ENCODE peak calls at places on chromosomes 11 and 22, in ten cellular contexts. A, K, U, X, J, B, D, Q, T and I are unnamed samples.

GRCh38 chr22:26883393-26883792 is 226.0 kb downstream of the MIAT start:
- DNase-seq in A (no peak), K (no peak), U (no peak), X (no peak), J (no peak), B (no peak), D (no peak), Q (no peak), T (no peak), I (no peak)

GRCh38 chr11:111920908-111921307 is 2.2 kb downstream of the C11orf52 start:
- DNase-seq in A (no peak), K (no peak), U (no peak), X (no peak), J (no peak), B (no peak), D (no peak), Q (no peak), T (no peak), I (no peak)

GRCh38 chr11:34240150-34240494 is 117.7 kb downstream of the ABTB2 start:
- DNase-seq in A (peak; percentile 20), K (no peak), U (no peak), X (no peak), J (no peak), B (no peak), D (no peak), Q (no peak), T (no peak), I (no peak)

GRCh38 chr11:64181506-64182411 is 4.2 kb upstream of the STIP1 start:
- DNase-seq in A (peak; percentile 93), K (peak; percentile 64), U (peak; percentile 54), X (peak; percentile 87), J (peak; percentile 94), B (peak; percentile 97), D (peak; percentile 55), Q (peak; percentile 72), T (peak; percentile 70), I (peak; percentile 60)

GRCh38 chr11:34792143-34792542 is 124.0 kb downstream of the APIP start:
- DNase-seq in A (no peak), K (no peak), U (no peak), X (no peak), J (no peak), B (no peak), D (no peak), Q (no peak), T (no peak), I (no peak)

GRCh38 chr22:37147186-37147990 is 2.3 kb downstream of the IL2RB start:
- DNase-seq in A (no peak), K (no peak), U (no peak), X (no peak), J (no peak), B (no peak), D (no peak), Q (no peak), T (no peak), I (no peak)

GRCh38 chr11:74870485-74870884 is 78.4 kb downstream of the XRRA1 start:
- DNase-seq in A (peak; percentile 35), K (peak; percentile 51), U (no peak), X (peak; percentile 37), J (no peak), B (no peak), D (no peak), Q (peak; percentile 10), T (no peak), I (peak; percentile 24)

GRCh38 chr22:24011735-24012068 is 598 bp downstream of the CABIN1 start:
- DNase-seq in A (peak; percentile 25), K (no peak), U (no peak), X (no peak), J (no peak), B (no peak), D (no peak), Q (no peak), T (no peak), I (no peak)

DNA sequence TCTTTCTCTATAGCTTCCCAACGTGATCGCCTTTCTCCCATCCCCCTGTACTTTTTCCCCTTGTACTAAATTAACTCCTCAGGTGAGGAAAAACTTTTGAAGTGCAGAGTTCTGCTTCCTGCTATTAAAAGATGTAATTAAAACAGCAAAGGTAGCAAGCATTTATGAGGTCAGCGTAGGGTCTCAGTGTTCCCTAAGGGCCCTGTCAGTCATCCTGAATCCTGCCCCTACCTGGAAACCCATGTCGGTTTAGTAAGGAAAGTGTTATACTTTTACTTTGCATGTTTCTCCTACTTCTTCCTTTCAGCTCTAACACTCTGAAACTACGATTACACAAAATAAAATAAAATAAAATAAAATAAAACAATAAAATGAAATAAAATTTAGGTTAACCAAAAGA is 1.3 kb upstream of the HBB start:
- DNase-seq in A (no peak), K (no peak), U (no peak), X (no peak), J (no peak), B (no peak), D (no peak), Q (no peak), T (no peak), I (no peak)
- TF ChIP-seq CTCF in A (no peak), K (no peak), U (no peak), X (no peak), J (no peak), B (no peak), D (no peak), Q (no peak), T (no peak), I (no peak)

DNA sequence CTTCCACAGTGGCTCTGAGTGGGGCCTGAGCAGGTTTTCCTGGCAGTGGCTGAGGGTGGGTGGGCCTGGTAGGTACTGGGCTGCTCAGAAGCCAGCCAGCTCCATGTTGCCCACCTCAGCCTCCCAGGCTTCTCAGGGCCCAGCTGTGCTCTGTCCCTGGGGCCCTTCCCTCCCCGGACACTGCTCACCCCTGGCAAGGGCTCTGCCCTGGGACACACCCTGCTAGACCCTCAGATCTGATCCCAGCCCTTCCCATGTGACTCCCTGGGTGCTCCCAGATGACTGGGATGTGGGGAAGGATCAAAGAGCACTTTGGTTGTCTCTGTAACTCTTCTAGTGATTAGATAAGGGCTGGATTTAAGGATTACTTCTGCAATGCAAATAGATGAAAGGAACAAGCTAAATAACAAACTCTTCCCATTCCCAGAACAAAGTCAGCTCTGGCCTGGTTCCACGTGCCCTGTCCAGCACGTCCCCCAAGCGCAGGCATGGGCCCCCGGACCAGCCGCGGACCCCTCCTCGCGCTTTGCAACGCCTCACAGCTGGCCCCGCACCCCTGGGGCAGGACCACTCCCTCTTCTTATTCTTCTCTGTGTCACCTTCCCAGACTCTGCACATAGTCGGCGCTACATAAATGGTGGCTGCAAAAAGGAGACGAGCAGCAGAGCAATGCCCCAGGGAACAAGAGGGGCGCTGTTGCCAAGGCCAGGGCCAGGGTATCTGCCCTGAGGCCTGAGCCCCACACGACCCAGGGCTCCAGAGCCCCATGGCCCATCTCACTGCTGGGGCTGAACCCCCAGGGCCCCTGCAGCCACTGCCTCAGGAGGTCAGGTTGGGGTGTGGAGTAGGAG is 5.7 kb upstream of the KRTAP5-6 start:
- DNase-seq in A (no peak), K (no peak), U (no peak), X (no peak), J (no peak), B (peak; percentile 57), D (no peak), Q (no peak), T (no peak), I (no peak)
- TF ChIP-seq CTCF in A (no peak), K (no peak), U (no peak), X (no peak), J (no peak), B (no peak), D (no peak), Q (no peak), T (no peak), I (no peak)

GRCh38 chr11:100004541-100004940 is 682.5 kb upstream of the ARHGAP42 start:
- DNase-seq in A (no peak), K (no peak), U (no peak), X (no peak), J (no peak), B (no peak), D (no peak), Q (no peak), T (no peak), I (no peak)

GRCh38 chr11:100008440-100008839 is 678.6 kb upstream of the ARHGAP42 start:
- DNase-seq in A (no peak), K (no peak), U (no peak), X (no peak), J (no peak), B (no peak), D (no peak), Q (no peak), T (no peak), I (no peak)

GRCh38 chr11:100009728-100010127 is 677.4 kb upstream of the ARHGAP42 start:
- DNase-seq in A (no peak), K (no peak), U (no peak), X (no peak), J (no peak), B (no peak), D (no peak), Q (no peak), T (no peak), I (no peak)

GRCh38 chr11:100003985-100004384 is 683.1 kb upstream of the ARHGAP42 start:
- DNase-seq in A (no peak), K (no peak), U (no peak), X (no peak), J (no peak), B (no peak), D (no peak), Q (no peak), T (no peak), I (no peak)
- TF ChIP-seq CTCF in A (no peak), K (no peak), U (no peak), X (no peak), J (no peak), B (no peak), D (no peak), Q (no peak), T (no peak), I (no peak)

GRCh38 chr11:108549319-108549885 is 44.2 kb downstream of the EXPH5 start:
- DNase-seq in A (no peak), K (no peak), U (no peak), X (no peak), J (no peak), B (no peak), D (no peak), Q (no peak), T (no peak), I (no peak)

GRCh38 chr11:108545909-108546501 is 47.6 kb downstream of the EXPH5 start:
- DNase-seq in A (no peak), K (no peak), U (no peak), X (no peak), J (no peak), B (no peak), D (no peak), Q (no peak), T (no peak), I (no peak)

GRCh38 chr11:108556019-108556418 is 37.5 kb downstream of the EXPH5 start:
- DNase-seq in A (no peak), K (no peak), U (no peak), X (no peak), J (no peak), B (no peak), D (no peak), Q (no peak), T (no peak), I (no peak)

DNA sequence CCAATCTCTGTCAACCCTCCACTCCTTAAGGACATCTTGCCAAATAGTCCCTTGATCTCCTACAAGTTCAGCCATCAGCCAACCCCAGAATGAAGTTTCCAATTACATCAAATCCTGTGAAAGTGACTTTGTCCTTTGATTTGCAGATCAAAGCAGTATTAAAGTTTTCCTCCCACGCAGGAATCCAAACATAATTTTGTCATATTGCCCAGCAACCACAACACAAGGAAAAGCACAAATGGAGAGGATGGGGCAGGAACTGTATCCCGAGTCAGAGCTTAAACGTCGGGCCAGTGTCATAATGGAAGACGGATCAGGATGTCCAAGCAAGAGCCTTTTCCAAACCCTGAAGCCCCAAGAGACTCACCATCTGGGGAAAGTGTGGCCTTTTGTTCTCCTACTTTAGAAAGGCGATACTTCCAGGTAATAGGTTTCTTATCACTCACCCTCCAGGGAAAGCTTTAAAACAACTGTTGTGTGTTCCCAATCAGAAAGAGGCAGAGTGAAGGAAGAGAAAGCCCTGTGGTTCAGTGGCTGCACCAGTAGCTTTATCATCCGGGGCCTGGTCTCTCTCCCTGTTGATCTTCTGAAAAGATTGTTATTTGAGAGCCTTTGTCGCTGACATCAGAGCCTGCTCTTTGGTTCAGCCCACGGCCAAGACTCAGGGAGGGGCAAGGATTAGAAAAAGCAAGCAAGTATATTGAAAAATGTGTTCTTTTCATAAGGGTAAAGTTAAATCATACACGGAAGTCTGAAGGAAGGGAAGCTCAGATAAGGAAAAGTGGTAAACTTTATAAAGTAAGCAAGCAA is 41.7 kb downstream of the EXPH5 start:
- DNase-seq in A (peak; percentile 44), K (no peak), U (no peak), X (no peak), J (no peak), B (no peak), D (no peak), Q (peak; percentile 18), T (no peak), I (no peak)
- TF ChIP-seq CTCF in A (no peak), K (no peak), U (no peak), X (no peak), J (no peak), B (no peak), D (no peak), Q (no peak), T (no peak), I (no peak)